ENCODE peak calls at places on chromosomes 5 and 9, in seven cellular contexts. C, A, J, K, T, D and F are unnamed samples.

GRCh38 chr9:92774274-92774673 is 9.6 kb upstream of the BICD2 start:
- DNase-seq in C (no peak), A (no peak), J (no peak), K (no peak), T (no peak), D (no peak), F (no peak)

GRCh38 chr9:93093081-93093448 is 3.0 kb upstream of the CARD19 start:
- DNase-seq in C (no peak), A (no peak), J (no peak), K (no peak), T (no peak), D (peak; percentile 12), F (no peak)

GRCh38 chr9:6907772-6908381 is 150.1 kb downstream of the KDM4C start:
- DNase-seq in C (no peak), A (no peak), J (no peak), K (no peak), T (no peak), D (no peak), F (peak; percentile 63)

GRCh38 chr9:107712390-107712789 is 222.8 kb upstream of the KLF4 start:
- DNase-seq in C (no peak), A (no peak), J (no peak), K (peak; percentile 30), T (no peak), D (no peak), F (no peak)

GRCh38 chr9:137278061-137278912 is 761 bp downstream of the TOR4A start:
- DNase-seq in C (no peak), A (no peak), J (no peak), K (no peak), T (no peak), D (no peak), F (no peak)

GRCh38 chr5:43674536-43674935 is 71.6 kb downstream of the NNT start:
- DNase-seq in C (no peak), A (no peak), J (no peak), K (no peak), T (no peak), D (no peak), F (no peak)

GRCh38 chr5:1195916-1196315 is 5.5 kb upstream of the SLC6A19 start:
- DNase-seq in C (no peak), A (no peak), J (no peak), K (no peak), T (no peak), D (no peak), F (no peak)

GRCh38 chr5:124605516-124605915 is 140.9 kb downstream of the ZNF608 start:
- DNase-seq in C (no peak), A (peak; percentile 56), J (no peak), K (no peak), T (no peak), D (no peak), F (peak; percentile 69)

GRCh38 chr5:445591-445990 is 2.6 kb downstream of the EXOC3 start:
- DNase-seq in C (no peak), A (no peak), J (no peak), K (no peak), T (no peak), D (no peak), F (no peak)

GRCh38 chr9:136848393-136849037 is 694 bp upstream of the PHPT1 start:
- DNase-seq in C (no peak), A (no peak), J (no peak), K (no peak), T (peak; percentile 71), D (no peak), F (peak; percentile 70)

GRCh38 chr9:116546711-116547581 is 140.2 kb upstream of the TRIM32 start:
- DNase-seq in C (no peak), A (no peak), J (no peak), K (no peak), T (no peak), D (no peak), F (no peak)

GRCh38 chr5:67244345-67244793 is 47.8 kb upstream of the CD180 start:
- DNase-seq in C (no peak), A (no peak), J (no peak), K (no peak), T (no peak), D (no peak), F (no peak)

GRCh38 chr9:33234511-33235467 is 5.2 kb upstream of the SPINK4 start:
- DNase-seq in C (no peak), A (no peak), J (no peak), K (no peak), T (no peak), D (no peak), F (no peak)

GRCh38 chr5:122463221-122463620 is 151.2 kb downstream of the SNCAIP start:
- DNase-seq in C (no peak), A (no peak), J (no peak), K (no peak), T (no peak), D (no peak), F (no peak)

GRCh38 chr5:1882337-1883119 is at the start of gene IRX4:
- DNase-seq in C (no peak), A (no peak), J (no peak), K (no peak), T (no peak), D (no peak), F (no peak)

GRCh38 chr5:36363101-36363500 is 61.4 kb upstream of the RANBP3L start:
- DNase-seq in C (no peak), A (no peak), J (no peak), K (no peak), T (no peak), D (no peak), F (no peak)

GRCh38 chr5:8870349-8870748 is 675.5 kb downstream of the SEMA5A start:
- DNase-seq in C (no peak), A (no peak), J (no peak), K (no peak), T (no peak), D (no peak), F (no peak)

GRCh38 chr9:136899196-136899595 is 12.9 kb downstream of the TRAF2 start:
- DNase-seq in C (no peak), A (no peak), J (no peak), K (no peak), T (peak; percentile 54), D (no peak), F (no peak)

GRCh38 chr9:137294684-137295312 is 7.3 kb downstream of the NRARP start:
- DNase-seq in C (no peak), A (no peak), J (no peak), K (no peak), T (no peak), D (no peak), F (no peak)

GRCh38 chr9:88746029-88746743 is 211.2 kb downstream of the NXNL2 start:
- DNase-seq in C (no peak), A (no peak), J (no peak), K (peak; percentile 51), T (no peak), D (no peak), F (no peak)

GRCh38 chr9:76658510-76659231 is 105.6 kb upstream of the PCA3 start:
- DNase-seq in C (no peak), A (no peak), J (no peak), K (peak; percentile 59), T (peak; percentile 64), D (no peak), F (no peak)

GRCh38 chr5:94900006-94900505 is 281.6 kb downstream of the SLF1 start:
- DNase-seq in C (no peak), A (no peak), J (no peak), K (no peak), T (no peak), D (no peak), F (no peak)

GRCh38 chr9:94675008-94675841 is 35.9 kb upstream of the FBP1 start:
- DNase-seq in C (no peak), A (no peak), J (no peak), K (no peak), T (no peak), D (no peak), F (no peak)

GRCh38 chr9:86943223-86943870 is 4.0 kb downstream of the GAS1 start:
- DNase-seq in C (no peak), A (peak; percentile 43), J (no peak), K (no peak), T (no peak), D (no peak), F (no peak)

GRCh38 chr5:95237324-95237723 is 47.6 kb downstream of the MCTP1 start:
- DNase-seq in C (no peak), A (no peak), J (no peak), K (no peak), T (no peak), D (no peak), F (no peak)